ENCODE peak calls at places on chromosomes 4 and X, in six cellular contexts. S is HT-29, L is fibroblast of lung, K is MCF 10A, M is GM23338, F is RPMI7951. O is an unnamed sample.

GRCh38 chr4:55742655-55743191 is 76.9 kb upstream of the EXOC1L start:
- DNase-seq in S (no peak), L (peak), K (no peak), M (no peak), F (peak), O (no peak)

GRCh38 chrX:40143987-40144386 is 46.2 kb upstream of the BCOR start:
- DNase-seq in S (no peak), L (no peak), K (no peak), M (no peak), F (no peak), O (no peak)

GRCh38 chr4:2789801-2790582 is 2.9 kb upstream of the SH3BP2 start:
- DNase-seq in S (no peak), L (no peak), K (no peak), M (no peak), F (no peak), O (no peak)

GRCh38 chr4:166259081-166259480 is 386.0 kb downstream of the TLL1 start:
- DNase-seq in S (no peak), L (no peak), K (no peak), M (no peak), F (no peak), O (no peak)

GRCh38 chr4:156659570-156659969 is 312.0 kb downstream of the PDGFC start:
- DNase-seq in S (no peak), L (no peak), K (no peak), M (no peak), F (no peak), O (no peak)

GRCh38 chrX:12894074-12894691 is 12.2 kb upstream of the TLR8 start:
- DNase-seq in S (peak), L (no peak), K (peak), M (peak), F (peak), O (peak)

GRCh38 chr4:28921886-28922285 is 1798.3 kb upstream of the PCDH7 start:
- DNase-seq in S (no peak), L (peak), K (no peak), M (no peak), F (no peak), O (no peak)

GRCh38 chr4:168831919-168832745 is 177.9 kb downstream of the CBR4 start:
- DNase-seq in S (peak), L (peak), K (peak), M (peak), F (peak), O (peak)

GRCh38 chr4:162497564-162498167 is 333.9 kb upstream of the FSTL5 start:
- DNase-seq in S (peak), L (peak), K (peak), M (peak), F (peak), O (peak)

GRCh38 chr4:85824166-85824945 is 349.4 kb downstream of the ARHGAP24 start:
- DNase-seq in S (no peak), L (peak), K (no peak), M (no peak), F (no peak), O (no peak)

GRCh38 chr4:87360338-87360935 is 30.6 kb downstream of the HSD17B11 start:
- DNase-seq in S (no peak), L (no peak), K (no peak), M (no peak), F (no peak), O (peak)

GRCh38 chr4:124768596-124768995 is 56.1 kb upstream of the ANKRD50 start:
- DNase-seq in S (no peak), L (no peak), K (peak), M (no peak), F (no peak), O (no peak)